ENCODE peak calls at places on chromosomes 11 and 22, in six cellular contexts. R is fibroblast of lung, Q is H1, V is fibroblast of the aortic adventitia, I is IMR-90, J is psoas muscle. H is an unnamed sample.

GRCh38 chr11:132055296-132055695 is 684.9 kb downstream of the NTM start:
- DNase-seq in R (no peak), Q (no peak), V (no peak), I (no peak), J (no peak), H (no peak)

GRCh38 chr11:9264381-9265210 is 554 bp downstream of the DENND5A start:
- DNase-seq in R (peak; percentile 90), Q (no peak), V (peak; percentile 89), I (peak; percentile 81), J (peak; percentile 78), H (peak; percentile 92)

GRCh38 chr22:26977741-26978140 is 320.4 kb downstream of the MIAT start:
- DNase-seq in R (no peak), Q (no peak), V (no peak), I (no peak), J (no peak), H (no peak)

GRCh38 chr11:24311974-24312373 is 184.9 kb upstream of the LUZP2 start:
- DNase-seq in R (no peak), Q (no peak), V (no peak), I (no peak), J (no peak), H (no peak)

GRCh38 chr11:109123811-109124787 is 297.9 kb upstream of the C11orf87 start:
- DNase-seq in R (no peak), Q (no peak), V (peak; percentile 55), I (peak; percentile 4), J (no peak), H (no peak)

GRCh38 chr22:48838846-48839730 is 988.6 kb downstream of the BRD1 start:
- DNase-seq in R (no peak), Q (no peak), V (no peak), I (no peak), J (no peak), H (no peak)

GRCh38 chr11:940496-941135 is 14.9 kb downstream of the AP2A2 start:
- DNase-seq in R (no peak), Q (no peak), V (no peak), I (no peak), J (no peak), H (no peak)

GRCh38 chr11:11384829-11385228 is 31.8 kb upstream of the CSNK2A3 start:
- DNase-seq in R (no peak), Q (no peak), V (no peak), I (no peak), J (no peak), H (no peak)

GRCh38 chr11:71284525-71285092 is 32.2 kb upstream of the SHANK2 start:
- DNase-seq in R (no peak), Q (no peak), V (no peak), I (no peak), J (no peak), H (no peak)

GRCh38 chr22:37493979-37494378 is 7.8 kb upstream of the MFNG start:
- DNase-seq in R (no peak), Q (no peak), V (no peak), I (no peak), J (no peak), H (no peak)

GRCh38 chr11:67354314-67355022 is 1.1 kb upstream of the POLD4 start:
- DNase-seq in R (peak; percentile 96), Q (no peak), V (peak; percentile 95), I (peak; percentile 98), J (peak; percentile 82), H (peak; percentile 97)

GRCh38 chr22:35894464-35894878 is 134.2 kb downstream of the RBFOX2 start:
- DNase-seq in R (peak; percentile 60), Q (no peak), V (no peak), I (no peak), J (no peak), H (peak; percentile 47)

GRCh38 chr22:48098243-48098935 is 1335.9 kb downstream of the TBC1D22A start:
- DNase-seq in R (no peak), Q (no peak), V (no peak), I (no peak), J (no peak), H (no peak)

DNA sequence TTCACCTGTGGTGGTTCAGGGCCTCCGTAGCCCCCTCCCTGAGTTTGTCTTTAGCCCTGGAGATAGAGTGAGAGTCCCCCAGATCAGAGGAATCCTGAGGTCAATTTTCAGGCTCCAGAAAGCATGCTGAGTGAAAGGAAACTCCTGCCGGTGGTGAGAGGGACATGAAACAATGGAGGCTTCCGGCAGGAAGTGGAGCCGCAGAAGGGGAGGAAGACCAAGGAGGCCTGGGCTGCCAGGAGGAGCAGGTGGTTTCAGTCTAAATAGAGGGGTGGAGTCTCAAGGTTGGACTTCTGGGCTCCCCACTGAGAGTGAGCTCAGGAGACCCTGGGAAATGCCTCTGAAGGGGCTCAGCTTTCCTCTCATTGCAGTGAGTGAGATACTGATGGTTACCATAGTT is 10.6 kb downstream of the SLCO2B1 start:
- DNase-seq in R (no peak), Q (no peak), V (no peak), I (no peak), J (no peak), H (no peak)
- TF ChIP-seq CTCF in R (no peak), Q (no peak), V (no peak), I (no peak), J (no peak), H (no peak)

GRCh38 chr22:19957445-19957844 is 15.8 kb upstream of the TXNRD2 start:
- DNase-seq in R (no peak), Q (no peak), V (no peak), I (no peak), J (peak; percentile 53), H (no peak)
- TF ChIP-seq CTCF in R (no peak), Q (peak; percentile 16), V (no peak), I (no peak), J (peak; percentile 8), H (no peak)

DNA sequence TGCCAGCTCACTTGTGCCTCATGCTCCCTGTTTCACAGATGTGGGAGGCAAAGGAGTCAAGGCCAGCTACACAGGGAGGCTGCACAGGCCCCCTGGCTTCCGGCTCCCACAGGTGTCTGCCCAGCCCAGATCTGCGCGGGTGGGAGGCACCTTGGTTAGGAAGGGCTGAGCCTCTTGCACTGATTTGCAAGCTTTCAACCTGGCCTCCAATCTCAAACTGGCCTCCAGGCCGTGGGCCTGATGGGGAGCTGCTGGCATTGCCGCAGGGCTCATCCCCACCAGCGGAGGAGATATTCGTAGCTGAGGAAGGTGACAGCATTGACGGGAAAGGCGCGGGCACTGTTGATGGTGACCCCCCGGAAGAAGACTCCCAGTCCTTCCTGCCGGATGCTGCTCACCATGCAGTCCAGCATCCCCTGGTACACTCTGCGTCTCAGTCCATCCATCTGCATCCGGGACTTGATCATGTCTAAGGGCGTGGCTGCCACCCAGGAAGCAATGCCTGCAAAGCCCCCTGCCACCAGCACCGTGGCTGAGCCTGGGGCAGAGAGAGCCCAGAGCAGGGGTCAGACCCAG is 6.2 kb downstream of the SLC25A45 start:
- DNase-seq in R (no peak), Q (no peak), V (no peak), I (no peak), J (no peak), H (no peak)
- TF ChIP-seq CTCF in R (no peak), Q (no peak), V (no peak), I (no peak), J (no peak), H (no peak)

GRCh38 chr11:129992161-129992944 is 10.3 kb downstream of the PRDM10 start:
- DNase-seq in R (peak; percentile 8), Q (no peak), V (peak; percentile 31), I (peak; percentile 22), J (no peak), H (peak; percentile 28)
- TF ChIP-seq CTCF in R (no peak), Q (peak; percentile 68), V (no peak), I (no peak), J (peak; percentile 28), H (peak; percentile 8)

DNA sequence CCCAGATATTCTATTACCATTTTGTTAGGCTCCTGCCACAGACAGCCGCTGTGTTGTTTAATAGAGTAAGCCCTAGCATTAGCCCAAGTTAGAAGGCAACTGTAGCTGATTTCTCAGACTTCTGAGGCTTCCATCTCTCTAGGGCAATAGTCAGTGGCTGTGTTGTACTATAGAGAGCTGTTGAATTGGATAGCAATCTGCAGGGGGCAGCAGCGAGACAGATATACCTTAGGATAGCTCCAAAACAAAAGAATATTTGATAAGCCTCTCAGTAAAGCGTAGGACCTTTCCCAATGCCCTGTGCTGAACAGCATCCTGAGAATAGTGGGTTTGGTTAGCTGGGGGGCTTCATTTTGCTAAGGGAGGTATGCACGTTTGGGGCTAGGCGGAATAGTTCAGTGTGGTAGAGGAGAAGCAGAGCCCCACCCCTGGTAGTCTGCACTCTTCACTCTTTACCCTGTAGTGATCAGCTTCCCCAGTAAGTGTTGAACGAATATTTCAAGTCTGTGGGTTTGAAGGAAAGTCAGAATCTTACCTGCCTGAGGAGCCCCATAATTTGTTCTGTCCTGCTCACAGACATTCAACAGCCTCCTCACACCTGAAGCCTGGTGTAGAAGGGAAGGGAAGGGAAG is 515.1 kb downstream of the INSC start:
- DNase-seq in R (peak; percentile 18), Q (no peak), V (no peak), I (no peak), J (no peak), H (peak; percentile 42)
- TF ChIP-seq CTCF in R (peak; percentile 31), Q (peak; percentile 51), V (peak; percentile 8), I (peak; percentile 36), J (peak; percentile 32), H (peak; percentile 55)

DNA sequence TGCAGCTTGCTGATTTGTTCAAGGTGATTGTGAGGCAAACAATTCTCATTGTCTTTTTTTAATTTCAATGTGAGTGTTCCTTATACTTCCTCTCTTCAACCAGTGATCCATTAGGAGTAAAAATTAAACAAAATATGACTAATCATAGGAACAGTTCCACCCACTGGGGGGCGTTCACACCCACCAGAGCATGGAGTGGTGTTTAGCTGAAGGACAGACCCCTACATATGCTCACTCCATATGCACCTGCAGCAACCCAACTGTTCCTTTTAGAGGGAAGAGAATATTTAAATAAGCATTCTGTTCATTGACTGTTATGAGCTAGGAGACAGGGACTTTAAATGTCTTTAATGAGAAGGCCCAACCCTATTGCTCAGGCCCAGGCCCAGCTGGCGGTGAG is 78.7 kb upstream of the DRD2 start:
- DNase-seq in R (no peak), Q (no peak), V (no peak), I (no peak), J (no peak), H (no peak)
- TF ChIP-seq CTCF in R (no peak), Q (peak; percentile 28), V (no peak), I (no peak), J (no peak), H (no peak)

DNA sequence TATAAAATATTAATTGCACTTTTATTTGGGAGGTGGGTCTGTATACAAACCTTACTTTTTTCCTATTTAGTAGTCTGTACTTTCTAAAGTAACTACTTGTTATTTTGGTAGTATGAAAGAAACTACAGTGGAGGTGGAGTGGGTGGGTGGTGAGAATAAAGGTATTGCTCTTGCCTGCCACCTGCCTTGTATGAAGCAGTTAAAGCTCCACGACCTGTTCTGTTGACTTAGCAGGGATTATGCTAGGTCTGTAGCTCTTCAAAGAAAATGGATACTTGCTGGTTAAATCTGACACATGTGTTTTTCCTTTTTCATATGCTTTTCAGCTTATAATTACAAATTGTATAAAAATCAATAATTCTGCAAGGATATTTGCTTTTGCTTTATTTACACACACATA is 111.9 kb downstream of the EHF start:
- DNase-seq in R (no peak), Q (no peak), V (no peak), I (no peak), J (no peak), H (no peak)
- TF ChIP-seq CTCF in R (no peak), Q (no peak), V (no peak), I (no peak), J (no peak), H (no peak)

DNA sequence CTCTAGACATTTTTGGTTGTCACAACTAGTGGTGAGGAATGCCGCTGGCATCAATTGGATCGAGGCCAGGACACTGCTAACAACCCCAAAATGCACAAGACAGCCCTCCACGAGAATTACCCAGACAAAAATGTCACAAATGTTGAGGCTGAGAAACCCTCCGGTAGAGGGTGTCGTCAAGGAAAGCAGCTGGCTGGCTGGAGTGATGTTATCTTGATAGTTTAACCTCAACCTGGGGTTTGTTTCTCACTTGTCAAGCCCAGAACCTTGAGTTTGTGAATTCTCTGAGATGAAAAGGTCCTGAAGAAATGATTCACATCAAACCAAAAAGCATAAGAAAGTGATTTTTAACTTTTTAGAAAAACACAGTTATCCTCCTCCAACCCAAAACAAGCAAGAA is 21.1 kb upstream of the TMPRSS13 start:
- DNase-seq in R (no peak), Q (no peak), V (no peak), I (no peak), J (no peak), H (no peak)
- TF ChIP-seq CTCF in R (peak; percentile 11), Q (no peak), V (no peak), I (no peak), J (no peak), H (no peak)